ENCODE peak calls at places on chromosomes 4 and X, in six cellular contexts. One of them, this sample, is unnamed. For H3K4me1, the result is how much of the 10 kb centered on the place peaks cover.

GRCh38 chrX:16970977-16971376 is 24.5 kb downstream of the REPS2 start:
- DNase-seq in GM23248: peak
- DNase-seq in aorta: no peak
- DNase-seq in lower lobe of right lung: no peak
- DNase-seq in colonic mucosa: no peak
- DNase-seq in prostate gland: no peak
- DNase-seq in this sample: no peak

GRCh38 chrX:18793601-18794089 is 86.2 kb downstream of the PPEF1 start:
- DNase-seq in colonic mucosa: no peak
- DNase-seq in prostate gland: no peak
- DNase-seq in lower lobe of right lung: no peak
- DNase-seq in aorta: no peak
- DNase-seq in GM23248: no peak
- DNase-seq in this sample: no peak

GRCh38 chr4:85779165-85779564 is 304.2 kb downstream of the ARHGAP24 start:
- DNase-seq in colonic mucosa: no peak
- DNase-seq in GM23248: peak
- DNase-seq in aorta: no peak
- DNase-seq in lower lobe of right lung: no peak
- DNase-seq in prostate gland: no peak
- DNase-seq in this sample: no peak

GRCh38 chrX:71492086-71493065 is 40.5 kb upstream of the OGT start:
- DNase-seq in prostate gland: peak
- DNase-seq in aorta: peak
- DNase-seq in GM23248: peak
- DNase-seq in lower lobe of right lung: peak
- DNase-seq in colonic mucosa: peak
- DNase-seq in this sample: peak

GRCh38 chr4:168848112-168848511 is 161.9 kb downstream of the CBR4 start:
- DNase-seq in GM23248: peak
- DNase-seq in lower lobe of right lung: no peak
- DNase-seq in colonic mucosa: no peak
- DNase-seq in aorta: no peak
- DNase-seq in prostate gland: peak
- DNase-seq in this sample: no peak

GRCh38 chr4:111027526-111027925 is 404.6 kb upstream of the PITX2 start:
- DNase-seq in lower lobe of right lung: no peak
- DNase-seq in GM23248: peak
- DNase-seq in prostate gland: no peak
- DNase-seq in aorta: no peak
- DNase-seq in colonic mucosa: no peak
- DNase-seq in this sample: no peak

GRCh38 chrX:112641449-112641848 is 38.3 kb downstream of the LHFPL1 start:
- DNase-seq in GM23248: no peak
- DNase-seq in lower lobe of right lung: no peak
- DNase-seq in aorta: no peak
- DNase-seq in prostate gland: no peak
- DNase-seq in colonic mucosa: no peak
- DNase-seq in this sample: no peak

GRCh38 chrX:86148594-86148993 is 343 bp downstream of the DACH2 start:
- DNase-seq in prostate gland: no peak
- DNase-seq in colonic mucosa: no peak
- DNase-seq in aorta: no peak
- DNase-seq in GM23248: no peak
- DNase-seq in lower lobe of right lung: no peak
- DNase-seq in this sample: no peak

GRCh38 chrX:106397788-106398538 is 213.8 kb upstream of the RADX start:
- DNase-seq in GM23248: no peak
- DNase-seq in prostate gland: no peak
- DNase-seq in colonic mucosa: no peak
- DNase-seq in aorta: no peak
- DNase-seq in lower lobe of right lung: no peak
- DNase-seq in this sample: no peak

GRCh38 chrX:103628386-103629290 is at the start of gene TCEAL1:
- DNase-seq in lower lobe of right lung: peak
- DNase-seq in GM23248: peak
- DNase-seq in prostate gland: peak
- DNase-seq in colonic mucosa: peak
- DNase-seq in aorta: peak
- DNase-seq in this sample: peak

GRCh38 chr4:147683172-147683571 is 791 bp downstream of the PRMT9 start:
- DNase-seq in aorta: no peak
- DNase-seq in lower lobe of right lung: no peak
- DNase-seq in colonic mucosa: peak
- DNase-seq in GM23248: peak
- DNase-seq in prostate gland: no peak
- DNase-seq in this sample: peak

GRCh38 chr4:6320663-6321062 is 51.0 kb downstream of the WFS1 start:
- DNase-seq in GM23248: no peak
- DNase-seq in lower lobe of right lung: no peak
- DNase-seq in prostate gland: no peak
- DNase-seq in colonic mucosa: no peak
- DNase-seq in aorta: no peak
- DNase-seq in this sample: no peak

GRCh38 chrX:390459-390858 is 3.8 kb upstream of the PPP2R3B start:
- DNase-seq in GM23248: no peak
- DNase-seq in colonic mucosa: no peak
- DNase-seq in aorta: no peak
- DNase-seq in prostate gland: no peak
- DNase-seq in lower lobe of right lung: no peak
- DNase-seq in this sample: no peak

GRCh38 chr4:156378053-156378665 is 424.5 kb upstream of the CTSO start:
- DNase-seq in prostate gland: no peak
- DNase-seq in colonic mucosa: peak
- DNase-seq in aorta: no peak
- DNase-seq in lower lobe of right lung: no peak
- DNase-seq in GM23248: peak
- DNase-seq in this sample: no peak

GRCh38 chrX:101550362-101550761 is at the start of gene ARMCX1:
- DNase-seq in colonic mucosa: peak
- DNase-seq in aorta: peak
- DNase-seq in prostate gland: peak
- DNase-seq in lower lobe of right lung: peak
- DNase-seq in GM23248: peak
- DNase-seq in this sample: peak

GRCh38 chr4:163382178-163382869 is 38.6 kb downstream of the NPY5R start:
- DNase-seq in GM23248: no peak
- DNase-seq in colonic mucosa: peak
- DNase-seq in aorta: no peak
- DNase-seq in prostate gland: no peak
- DNase-seq in lower lobe of right lung: no peak
- DNase-seq in this sample: peak

GRCh38 chr4:9832640-9833039 is 51.2 kb downstream of the DRD5 start:
- DNase-seq in GM23248: no peak
- DNase-seq in prostate gland: no peak
- DNase-seq in lower lobe of right lung: no peak
- DNase-seq in colonic mucosa: no peak
- DNase-seq in aorta: no peak
- DNase-seq in this sample: no peak

GRCh38 chr4:158538176-158538575 is 16.5 kb downstream of the RXFP1 start:
- DNase-seq in colonic mucosa: no peak
- DNase-seq in aorta: no peak
- DNase-seq in lower lobe of right lung: no peak
- DNase-seq in prostate gland: no peak
- DNase-seq in GM23248: peak
- DNase-seq in this sample: no peak

GRCh38 chrX:43618376-43619205 is 37.5 kb upstream of the MAOA start:
- DNase-seq in lower lobe of right lung: no peak
- DNase-seq in prostate gland: no peak
- DNase-seq in aorta: no peak
- DNase-seq in colonic mucosa: peak
- DNase-seq in GM23248: no peak
- DNase-seq in this sample: no peak

GRCh38 chr4:106708604-106708876 is 327.6 kb downstream of the DKK2 start:
- DNase-seq in prostate gland: no peak
- DNase-seq in GM23248: no peak
- DNase-seq in aorta: no peak
- DNase-seq in colonic mucosa: no peak
- DNase-seq in lower lobe of right lung: no peak
- DNase-seq in this sample: no peak

GRCh38 chrX:135421537-135421931 is 210 bp upstream of the SMIM10L2A start:
- DNase-seq in aorta: peak
- DNase-seq in GM23248: peak
- DNase-seq in lower lobe of right lung: peak
- DNase-seq in prostate gland: peak
- DNase-seq in colonic mucosa: peak
- DNase-seq in this sample: peak

GRCh38 chr4:169810325-169811323 is 52.9 kb upstream of the HPF1 start:
- DNase-seq in lower lobe of right lung: no peak
- DNase-seq in colonic mucosa: peak
- DNase-seq in GM23248: peak
- DNase-seq in prostate gland: peak
- DNase-seq in aorta: no peak
- DNase-seq in this sample: peak

GRCh38 chr4:167614866-167615265 is 380.6 kb upstream of the SPOCK3 start:
- DNase-seq in colonic mucosa: no peak
- DNase-seq in aorta: no peak
- DNase-seq in prostate gland: no peak
- DNase-seq in GM23248: no peak
- DNase-seq in lower lobe of right lung: no peak
- DNase-seq in this sample: no peak

GRCh38 chr4:6688879-6689505 is 4.7 kb upstream of the S100P start:
- DNase-seq in lower lobe of right lung: no peak
- DNase-seq in colonic mucosa: peak
- DNase-seq in prostate gland: peak
- DNase-seq in GM23248: peak
- DNase-seq in aorta: peak
- DNase-seq in this sample: peak

GRCh38 chrX:45344597-45344996 is 143.9 kb upstream of the DIPK2B start:
- DNase-seq in aorta: no peak
- DNase-seq in colonic mucosa: no peak
- DNase-seq in lower lobe of right lung: no peak
- DNase-seq in GM23248: peak
- DNase-seq in prostate gland: no peak
- DNase-seq in this sample: no peak

GRCh38 chr4:10762541-10762940 is 78.0 kb upstream of the CLNK start:
- DNase-seq in prostate gland: no peak
- DNase-seq in aorta: no peak
- DNase-seq in lower lobe of right lung: no peak
- DNase-seq in colonic mucosa: no peak
- DNase-seq in GM23248: peak
- DNase-seq in this sample: no peak

GRCh38 chrX:21176927-21177571 is 197.2 kb upstream of the CNKSR2 start:
- DNase-seq in GM23248: peak
- DNase-seq in lower lobe of right lung: no peak
- DNase-seq in colonic mucosa: no peak
- DNase-seq in prostate gland: no peak
- DNase-seq in aorta: no peak
- DNase-seq in this sample: no peak

DNA sequence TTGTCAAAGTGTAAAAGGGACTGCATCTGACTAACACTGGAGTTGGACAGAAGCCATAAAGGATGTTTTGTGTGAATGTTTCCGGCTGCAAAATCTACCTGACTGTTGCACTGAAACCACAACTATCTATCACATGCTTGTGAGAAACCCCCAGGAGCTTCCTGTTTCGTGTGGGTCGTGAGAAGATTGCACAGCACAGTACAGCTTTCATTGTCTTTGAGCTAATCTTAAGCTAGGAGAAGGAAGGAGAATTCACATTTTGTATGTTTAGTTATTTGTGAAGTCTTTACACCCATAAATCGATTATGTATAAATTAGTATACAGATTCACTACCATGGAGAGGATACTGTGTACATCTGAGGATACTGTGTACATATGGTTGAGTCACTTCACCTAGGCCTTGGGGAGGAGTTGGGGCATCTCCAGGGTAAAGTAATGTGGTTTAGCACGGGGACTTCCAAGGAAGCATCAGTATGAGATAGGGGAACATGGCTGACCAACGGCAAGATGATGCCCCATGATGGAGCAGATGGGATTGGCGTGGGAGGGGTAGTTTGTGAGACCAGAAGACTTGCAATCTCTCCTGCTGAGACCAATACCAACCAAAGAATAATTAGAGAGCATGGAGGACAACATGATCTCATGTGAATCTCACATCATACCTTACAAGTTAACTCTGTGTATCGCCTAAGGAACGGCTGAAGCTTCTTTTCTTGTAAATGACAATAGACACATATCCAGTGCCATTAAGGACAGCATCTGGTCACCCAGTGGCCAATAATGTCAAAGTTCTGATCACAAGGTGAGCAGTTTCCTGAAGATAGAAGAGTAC is 43.1 kb upstream of the FAM9C start:
- DNase-seq in prostate gland: no peak
- DNase-seq in lower lobe of right lung: no peak
- DNase-seq in GM23248: no peak
- DNase-seq in aorta: no peak
- DNase-seq in colonic mucosa: no peak
- DNase-seq in this sample: no peak
- H3K4me1 ChIP-seq in prostate gland: under half
- H3K4me1 ChIP-seq in lower lobe of right lung: under half
- H3K4me1 ChIP-seq in GM23248: under half
- H3K4me1 ChIP-seq in aorta: under half
- H3K4me1 ChIP-seq in colonic mucosa: under half
- H3K4me1 ChIP-seq in this sample: under half

GRCh38 chr4:41136456-41136855 is 77.9 kb downstream of the APBB2 start:
- DNase-seq in prostate gland: no peak
- DNase-seq in GM23248: no peak
- DNase-seq in aorta: no peak
- DNase-seq in colonic mucosa: no peak
- DNase-seq in lower lobe of right lung: no peak
- DNase-seq in this sample: no peak
- H3K27ac ChIP-seq in prostate gland: no peak
- H3K27ac ChIP-seq in GM23248: no peak
- H3K27ac ChIP-seq in aorta: no peak
- H3K27ac ChIP-seq in colonic mucosa: no peak
- H3K27ac ChIP-seq in lower lobe of right lung: no peak
- H3K27ac ChIP-seq in this sample: no peak

DNA sequence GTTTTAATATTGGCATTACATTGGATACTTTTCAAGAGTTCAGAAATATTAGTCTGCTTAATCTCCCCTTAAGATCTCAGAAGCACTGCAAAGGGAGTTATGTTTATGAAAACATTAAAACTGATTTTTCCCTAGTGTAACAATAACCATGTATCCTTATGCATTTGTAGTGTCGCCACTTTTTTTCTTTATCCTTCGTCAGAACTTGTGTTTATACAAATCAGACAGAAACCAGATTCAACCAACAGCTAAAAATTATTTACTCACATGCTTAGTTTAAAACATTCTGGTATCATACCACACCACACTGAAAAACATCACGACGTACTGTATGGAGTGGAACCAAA is 1.3 kb downstream of the SETD7 start:
- DNase-seq in prostate gland: no peak
- DNase-seq in aorta: no peak
- DNase-seq in lower lobe of right lung: no peak
- DNase-seq in colonic mucosa: no peak
- DNase-seq in GM23248: no peak
- DNase-seq in this sample: no peak
- H3K4me1 ChIP-seq in prostate gland: under half
- H3K4me1 ChIP-seq in aorta: under half
- H3K4me1 ChIP-seq in lower lobe of right lung: half or more
- H3K4me1 ChIP-seq in colonic mucosa: under half
- H3K4me1 ChIP-seq in GM23248: under half
- H3K4me1 ChIP-seq in this sample: half or more

DNA sequence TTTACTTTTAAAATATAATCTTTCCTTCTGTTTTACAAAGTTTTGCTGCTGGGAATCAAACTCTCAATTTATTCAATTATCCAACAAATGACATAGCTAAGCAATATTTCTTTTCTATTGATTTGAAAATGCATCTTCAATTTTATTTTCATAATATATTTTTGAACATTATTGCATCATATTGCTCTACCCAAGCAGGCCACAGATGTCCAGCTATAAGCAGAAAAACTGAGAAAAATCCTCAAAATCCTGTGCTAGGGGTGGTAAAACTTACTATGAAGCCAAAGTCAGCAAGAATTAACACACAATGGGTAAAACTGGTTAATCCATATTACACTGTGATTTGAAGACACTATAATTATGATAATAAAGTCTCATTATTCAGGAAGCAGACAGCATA is 5.0 kb downstream of the TIFA start:
- DNase-seq in colonic mucosa: no peak
- DNase-seq in GM23248: no peak
- DNase-seq in aorta: no peak
- DNase-seq in prostate gland: no peak
- DNase-seq in lower lobe of right lung: no peak
- DNase-seq in this sample: no peak
- H3K27ac ChIP-seq in colonic mucosa: no peak
- H3K27ac ChIP-seq in GM23248: no peak
- H3K27ac ChIP-seq in aorta: no peak
- H3K27ac ChIP-seq in prostate gland: no peak
- H3K27ac ChIP-seq in lower lobe of right lung: no peak
- H3K27ac ChIP-seq in this sample: no peak